ENCODE peak calls at places on chromosomes 12 and 14, in five cellular contexts. C, U, F, Q and W are unnamed samples.

GRCh38 chr12:2944401-2945047 is 14.7 kb upstream of the TEAD4 start:
- DNase-seq in C (peak; percentile 77), U (peak; percentile 64), F (peak; percentile 44), Q (peak; percentile 39), W (no peak)

GRCh38 chr14:100131181-100131580 is 28.3 kb downstream of the DEGS2 start:
- DNase-seq in C (no peak), U (no peak), F (no peak), Q (no peak), W (no peak)

GRCh38 chr12:12039897-12040296 is 30.8 kb upstream of the BCL2L14 start:
- DNase-seq in C (no peak), U (no peak), F (no peak), Q (no peak), W (no peak)

GRCh38 chr14:94975366-94975765 is 182.0 kb downstream of the DICER1 start:
- DNase-seq in C (no peak), U (no peak), F (no peak), Q (no peak), W (no peak)

GRCh38 chr14:99551034-99551922 is 52.7 kb downstream of the CCDC85C start:
- DNase-seq in C (no peak), U (no peak), F (no peak), Q (no peak), W (no peak)

GRCh38 chr12:14272954-14273910 is 92.2 kb upstream of the ATF7IP start:
- DNase-seq in C (no peak), U (peak; percentile 27), F (no peak), Q (no peak), W (no peak)

GRCh38 chr14:51780741-51781140 is 79.7 kb upstream of the GNG2 start:
- DNase-seq in C (no peak), U (peak; percentile 34), F (no peak), Q (peak; percentile 45), W (no peak)

GRCh38 chr14:60946773-60947172 is 34.1 kb downstream of the TRMT5 start:
- DNase-seq in C (no peak), U (no peak), F (no peak), Q (no peak), W (no peak)

GRCh38 chr14:47422191-47422590 is 253.2 kb downstream of the MDGA2 start:
- DNase-seq in C (no peak), U (no peak), F (no peak), Q (no peak), W (no peak)
- H3K4me3 ChIP-seq in C (no peak overlapping the region), U (no peak overlapping the region), F (no peak overlapping the region), Q (no peak overlapping the region), W (no peak overlapping the region)

GRCh38 chr14:69712637-69713088 is 54.3 kb upstream of the SRSF5 start:
- DNase-seq in C (no peak), U (no peak), F (peak; percentile 52), Q (no peak), W (no peak)

GRCh38 chr14:69713976-69714716 is 52.8 kb upstream of the SRSF5 start:
- DNase-seq in C (no peak), U (no peak), F (no peak), Q (no peak), W (no peak)

GRCh38 chr14:69716483-69717187 is 50.3 kb upstream of the SRSF5 start:
- DNase-seq in C (no peak), U (peak; percentile 85), F (no peak), Q (peak; percentile 98), W (peak; percentile 95)

GRCh38 chr14:69713127-69713800 is 53.7 kb upstream of the SRSF5 start:
- DNase-seq in C (no peak), U (no peak), F (no peak), Q (no peak), W (no peak)

GRCh38 chr14:69715725-69716482 is 51.0 kb upstream of the SRSF5 start:
- DNase-seq in C (peak; percentile 54), U (peak; percentile 79), F (peak; percentile 74), Q (peak; percentile 98), W (peak; percentile 71)
- H3K4me3 ChIP-seq in C (no peak overlapping the region), U (no peak overlapping the region), F (no peak overlapping the region), Q (no peak overlapping the region), W (no peak overlapping the region)

DNA sequence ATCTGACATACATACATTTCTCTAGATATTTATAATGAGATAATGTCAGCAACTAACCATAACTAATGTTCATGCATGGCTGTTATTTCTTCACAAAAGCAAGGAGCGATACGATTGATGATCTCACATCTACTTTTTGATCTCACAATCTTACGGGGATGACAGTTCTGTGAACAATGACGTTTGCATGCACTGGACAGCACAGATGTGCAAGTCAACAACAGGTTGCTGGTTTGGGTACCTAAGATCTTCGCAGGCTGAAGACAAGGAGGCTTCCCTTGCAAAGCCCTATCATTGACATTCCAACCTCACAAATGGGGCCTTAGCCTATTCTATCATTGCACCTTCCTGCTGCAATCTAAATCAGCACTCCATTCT is 53.6 kb downstream of the C12orf42 start:
- DNase-seq in C (no peak), U (no peak), F (no peak), Q (no peak), W (no peak)
- H3K4me3 ChIP-seq in C (no peak overlapping the region), U (no peak overlapping the region), F (no peak overlapping the region), Q (no peak overlapping the region), W (no peak overlapping the region)

GRCh38 chr12:95390192-95390591 is 83.8 kb upstream of the METAP2 start:
- DNase-seq in C (no peak), U (no peak), F (no peak), Q (no peak), W (no peak)

GRCh38 chr12:95385246-95385645 is 88.7 kb upstream of the METAP2 start:
- DNase-seq in C (peak; percentile 29), U (peak; percentile 67), F (no peak), Q (peak; percentile 60), W (peak; percentile 48)

GRCh38 chr12:95384785-95385184 is 89.2 kb upstream of the METAP2 start:
- DNase-seq in C (no peak), U (no peak), F (no peak), Q (no peak), W (no peak)

GRCh38 chr12:95385646-95386045 is 88.3 kb upstream of the METAP2 start:
- DNase-seq in C (no peak), U (peak; percentile 77), F (no peak), Q (peak; percentile 46), W (no peak)

DNA sequence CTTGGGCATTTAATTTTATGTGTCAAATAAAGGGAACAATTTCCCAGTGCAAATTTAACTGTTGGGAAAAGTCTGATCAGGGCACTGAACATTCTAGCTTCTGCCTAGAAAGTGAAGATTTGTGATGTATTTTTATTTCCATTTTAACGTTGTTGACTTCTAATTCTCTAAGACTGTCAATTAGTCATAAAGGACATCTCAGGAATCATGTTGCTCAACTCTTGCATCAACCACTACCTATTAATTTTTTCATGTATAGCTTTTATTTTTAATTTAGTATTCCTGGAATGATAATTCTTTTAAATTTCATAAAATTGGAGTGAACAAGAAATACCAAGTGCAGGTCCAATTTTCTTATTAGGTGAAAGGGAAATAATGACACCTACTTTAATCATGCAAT is 87.9 kb upstream of the METAP2 start:
- DNase-seq in C (no peak), U (peak; percentile 59), F (no peak), Q (no peak), W (no peak)
- H3K4me3 ChIP-seq in C (peak overlapping the region; percentile 34), U (no peak overlapping the region), F (no peak overlapping the region), Q (no peak overlapping the region), W (no peak overlapping the region)

GRCh38 chr14:75401356-75401755 is 26.5 kb upstream of the JDP2 start:
- DNase-seq in C (peak; percentile 63), U (peak; percentile 33), F (peak; percentile 72), Q (peak; percentile 61), W (no peak)
- H3K4me3 ChIP-seq in C (no peak overlapping the region), U (no peak overlapping the region), F (no peak overlapping the region), Q (no peak overlapping the region), W (no peak overlapping the region)